ENCODE peak calls at places on chromosome 10, in nine cellular contexts. E is Peyer's patch, G is tibial nerve, Z is HCT116, W is transverse colon, M is ovary, S is IMR-90, K is right lobe of liver, I is heart left ventricle. Y is an unnamed sample.
A peak's percentile ranks its signal among the peaks of the same experiment; 100 is the strongest.

GRCh38 chr10:16117305-16117695 is 257.0 kb upstream of the MINDY3 start:
- DNase-seq in Z (no peak), W (no peak), M (no peak), S (no peak), K (no peak), E (no peak), G (no peak), I (no peak), Y (no peak)

GRCh38 chr10:128573236-128573800 is 447.1 kb upstream of the MKI67 start:
- DNase-seq in G (no peak), W (no peak), E (no peak), S (no peak), K (no peak), I (no peak), M (no peak), Z (no peak), Y (no peak)

GRCh38 chr10:132186488-132187413 is at the start of gene DPYSL4:
- DNase-seq in G (no peak), I (no peak), K (no peak), Z (no peak), W (no peak), E (no peak), M (no peak), S (no peak), Y (no peak)

GRCh38 chr10:34666008-34666700 is 148.9 kb downstream of the PARD3 start:
- DNase-seq in E (peak; percentile 57), K (no peak), I (no peak), W (peak; percentile 37), G (no peak), Z (peak; percentile 77), S (peak; percentile 94), M (peak; percentile 51), Y (no peak)

GRCh38 chr10:28254290-28254985 is 48.4 kb downstream of the MPP7 start:
- DNase-seq in Z (peak; percentile 75), G (no peak), E (no peak), I (no peak), K (no peak), S (peak; percentile 54), M (no peak), W (no peak), Y (no peak)

GRCh38 chr10:125515571-125515970 is 167.4 kb downstream of the TEX36 start:
- DNase-seq in E (no peak), I (no peak), G (no peak), Z (no peak), W (no peak), M (no peak), K (no peak), S (no peak), Y (peak; percentile 57)

GRCh38 chr10:30862486-30862885 is 169.2 kb downstream of the ZNF438 start:
- DNase-seq in S (peak; percentile 92), W (no peak), E (no peak), G (no peak), M (no peak), K (no peak), I (no peak), Z (no peak), Y (no peak)

GRCh38 chr10:89391882-89392756 is at the start of gene IFIT1:
- DNase-seq in M (peak; percentile 34), W (peak; percentile 59), G (no peak), Z (peak; percentile 68), E (peak; percentile 83), S (peak; percentile 95), I (peak; percentile 78), K (peak; percentile 78), Y (no peak)

GRCh38 chr10:117370205-117370604 is 5.0 kb downstream of the PDZD8 start:
- DNase-seq in K (no peak), I (no peak), W (no peak), E (no peak), M (no peak), S (peak; percentile 66), Z (no peak), G (no peak), Y (no peak)

GRCh38 chr10:117373848-117374505 is 1.3 kb downstream of the PDZD8 start:
- DNase-seq in M (peak; percentile 31), K (peak; percentile 84), W (peak; percentile 59), S (peak; percentile 51), G (no peak), I (peak; percentile 38), Z (no peak), E (peak; percentile 79), Y (peak; percentile 27)

GRCh38 chr10:117374506-117375359 is 507 bp downstream of the PDZD8 start:
- DNase-seq in K (peak; percentile 61), S (peak; percentile 46), I (no peak), Z (no peak), W (peak; percentile 39), E (peak; percentile 73), M (no peak), G (no peak), Y (no peak)

DNA sequence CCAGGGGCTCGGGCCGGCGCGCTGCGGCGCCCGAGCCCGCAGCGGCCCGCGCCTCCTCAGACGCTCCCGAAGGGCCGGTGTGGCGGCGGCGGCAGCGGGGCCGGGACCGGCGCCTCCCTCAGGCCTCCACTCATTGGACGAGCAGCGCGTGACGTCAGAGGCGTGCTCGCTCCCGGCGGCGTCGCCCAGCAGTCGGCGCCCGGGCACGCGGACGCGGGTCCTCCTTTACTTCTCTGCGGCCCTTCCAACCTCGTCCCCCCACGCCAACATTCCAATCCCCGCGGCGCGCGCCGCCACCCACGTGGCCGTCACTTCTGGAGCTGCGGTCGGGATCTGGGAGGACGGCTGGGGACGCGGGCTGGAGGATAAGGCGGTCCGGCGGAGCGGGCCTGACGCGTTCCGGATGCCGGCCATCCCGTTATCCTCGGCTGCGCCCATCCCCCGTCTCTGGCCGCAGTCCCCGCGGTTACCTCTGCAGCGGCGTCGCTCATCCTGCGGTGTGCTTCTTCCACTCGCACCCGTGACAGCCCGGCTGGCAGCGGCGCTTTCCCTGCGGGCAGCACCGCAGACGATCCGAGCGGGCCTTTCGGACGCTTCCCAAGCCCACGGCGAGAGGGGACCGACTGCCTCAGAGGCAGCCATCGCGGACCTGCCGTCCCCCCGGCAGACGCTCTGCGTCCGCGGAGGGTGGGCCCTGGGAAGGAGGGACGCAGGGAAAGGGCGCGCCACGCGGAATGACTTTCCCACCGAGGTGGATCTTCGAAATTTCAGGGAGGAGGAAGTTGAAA is at the start of gene PDZD8:
- DNase-seq in Z (peak; percentile 81), W (peak; percentile 95), E (peak; percentile 97), M (peak; percentile 96), G (peak; percentile 92), K (peak; percentile 97), S (peak; percentile 90), I (peak; percentile 97), Y (peak; percentile 90)
- TF ChIP-seq POLR2A in Z (peak; percentile 85), W (peak; percentile 69), E (peak; percentile 97), M (peak; percentile 87), G (peak; percentile 89), K (peak; percentile 99), S (peak; percentile 90), I (peak; percentile 44), Y (peak; percentile 39)

DNA sequence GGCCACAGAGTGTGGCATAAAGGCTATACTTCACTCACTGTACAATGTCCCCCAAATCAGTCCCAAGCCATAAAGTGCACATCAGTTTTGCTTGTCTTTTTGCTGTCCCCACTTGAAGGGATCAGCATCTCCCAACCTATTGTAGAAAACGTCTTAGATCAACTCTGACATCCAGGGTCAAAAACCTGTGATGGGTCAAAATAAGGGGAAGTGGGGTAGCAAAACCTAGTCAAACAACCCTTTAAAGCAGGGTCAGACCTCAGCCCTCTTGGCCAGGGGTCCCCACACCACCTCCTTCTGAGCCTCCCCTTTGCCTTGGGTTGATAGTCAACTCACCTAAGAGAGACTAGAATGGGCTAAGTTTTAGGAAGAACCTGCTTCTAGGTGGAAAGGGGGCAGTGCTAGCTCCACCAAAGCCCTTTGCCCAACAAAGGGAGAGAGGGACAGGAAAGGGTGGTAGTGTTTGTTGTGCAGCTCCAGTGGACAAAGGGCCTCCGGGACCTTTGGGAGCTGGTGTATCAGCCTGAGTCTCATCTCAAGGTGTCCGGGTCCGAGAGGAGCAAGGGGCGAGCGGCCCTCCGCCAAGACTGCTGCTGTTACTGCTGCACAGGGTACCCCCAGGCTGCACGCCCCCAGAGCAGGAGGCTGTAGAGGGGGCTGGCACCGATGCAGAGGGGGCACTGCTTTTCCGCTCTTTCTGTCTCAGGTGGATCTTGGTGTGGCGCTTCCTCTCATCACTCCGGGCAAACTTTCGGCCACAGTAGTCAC is 3.3 kb downstream of the EGR2 start:
- DNase-seq in Z (no peak), I (no peak), G (no peak), W (no peak), E (no peak), S (no peak), M (no peak), K (no peak), Y (no peak)
- TF ChIP-seq POLR2A in Z (no peak), I (no peak), G (no peak), W (no peak), E (no peak), S (no peak), M (no peak), K (no peak), Y (no peak)

GRCh38 chr10:133422223-133422820 is 2.1 kb downstream of the SPRN start:
- DNase-seq in W (no peak), M (no peak), I (no peak), S (no peak), K (no peak), E (no peak), Z (no peak), G (no peak), Y (no peak)

GRCh38 chr10:133420579-133420978 is 3.8 kb downstream of the SPRN start:
- DNase-seq in M (no peak), Z (no peak), W (no peak), I (no peak), S (no peak), G (no peak), K (no peak), E (no peak), Y (no peak)

GRCh38 chr10:133420028-133420427 is 4.4 kb downstream of the SPRN start:
- DNase-seq in G (no peak), W (no peak), I (no peak), Z (no peak), M (no peak), E (no peak), K (no peak), S (no peak), Y (peak; percentile 80)

GRCh38 chr10:133422821-133423771 is 1.3 kb downstream of the SPRN start:
- DNase-seq in I (no peak), M (no peak), K (no peak), G (no peak), Z (no peak), E (no peak), S (no peak), W (no peak), Y (no peak)

DNA sequence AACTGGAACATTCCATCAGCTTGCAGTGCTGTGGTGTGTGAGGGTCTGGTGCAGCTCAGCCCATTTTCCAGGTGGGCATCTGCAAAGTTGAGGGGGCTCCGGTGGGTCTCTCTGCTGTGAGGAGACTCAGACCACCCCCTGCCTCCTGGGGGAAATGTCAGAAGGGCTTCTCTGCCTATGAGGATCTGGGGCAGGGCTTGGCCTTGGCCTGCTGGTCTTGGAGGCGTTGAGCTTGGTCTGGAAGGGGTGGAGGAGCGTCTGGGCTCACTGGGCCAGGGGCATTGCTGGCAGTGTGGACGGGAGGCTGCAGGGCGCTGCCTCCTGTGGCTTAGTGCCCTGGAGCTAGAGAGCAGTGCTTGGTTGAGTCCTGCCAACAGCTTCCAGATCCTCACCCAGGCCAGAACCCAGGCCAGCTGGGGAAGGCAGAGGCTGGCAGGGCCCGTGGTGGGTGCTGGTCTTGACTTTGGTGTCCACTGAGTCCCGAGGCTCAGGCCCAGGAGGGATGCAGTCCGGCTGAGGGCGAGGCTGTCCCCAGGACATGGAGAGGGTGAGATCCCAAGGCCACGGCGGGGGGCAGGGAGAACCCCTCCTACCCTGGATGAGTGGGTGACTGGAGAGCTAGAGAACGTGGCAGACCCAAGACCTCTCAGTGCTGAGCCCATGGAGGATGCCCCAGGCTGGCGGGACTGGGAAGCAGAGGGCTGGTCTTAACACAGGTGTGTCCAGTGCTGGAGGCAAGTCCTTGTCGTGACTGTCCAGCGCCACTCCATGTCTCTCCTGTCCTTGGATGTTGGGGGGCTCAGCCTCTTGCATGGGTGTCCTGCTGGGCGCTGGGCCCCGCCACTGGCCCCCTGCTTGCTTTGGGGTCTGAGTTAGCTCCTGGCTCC is 2.8 kb downstream of the SPRN start:
- DNase-seq in I (no peak), E (no peak), G (no peak), Z (no peak), M (no peak), W (no peak), K (no peak), S (no peak), Y (peak; percentile 75)
- TF ChIP-seq POLR2A in I (no peak), E (no peak), G (no peak), Z (no peak), M (no peak), W (no peak), K (no peak), S (no peak), Y (no peak)

DNA sequence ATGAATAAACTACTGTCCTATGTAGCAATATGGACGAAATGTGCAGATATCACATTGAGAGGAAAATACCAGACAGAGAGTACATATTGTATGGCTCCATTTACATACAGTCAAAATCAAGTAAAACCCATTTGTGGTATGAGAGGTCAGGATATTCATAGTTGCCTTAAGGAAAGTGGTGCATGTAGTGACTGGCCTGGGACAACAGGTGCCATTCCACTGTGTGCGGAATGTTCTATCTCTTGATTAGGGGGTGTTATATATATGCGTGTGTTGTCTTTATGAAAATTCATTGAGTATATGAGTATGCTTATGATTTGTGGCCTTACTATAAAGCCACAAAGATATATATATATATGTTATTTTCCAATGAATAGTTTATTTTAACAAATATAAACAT is 964.0 kb downstream of the SORCS3 start:
- DNase-seq in Z (no peak), M (no peak), E (no peak), W (no peak), K (no peak), S (no peak), I (no peak), G (no peak), Y (no peak)
- TF ChIP-seq POLR2A in Z (no peak), M (no peak), E (no peak), W (no peak), K (no peak), S (no peak), I (no peak), G (no peak), Y (no peak)

Y was measured in lower leg skin.